ENCODE peak calls at places on chromosomes 2 and 18, in ten cellular contexts. A, J, K, C, Z, V, N, D, U and S are unnamed samples.

GRCh38 chr2:104408266-104408665 is 445.6 kb upstream of the POU3F3 start:
- DNase-seq in V (no peak), Z (no peak), J (no peak), D (no peak), A (no peak), N (no peak), C (no peak), K (no peak), U (no peak), S (no peak)

GRCh38 chr18:48452863-48453323 is 43.7 kb upstream of the ZBTB7C start:
- DNase-seq in V (no peak), U (peak), C (no peak), K (no peak), A (no peak), N (no peak), Z (no peak), D (no peak), J (no peak), S (no peak)

GRCh38 chr2:197708331-197708730 is 3.2 kb downstream of the MARS2 start:
- DNase-seq in K (no peak), Z (no peak), A (no peak), J (no peak), U (no peak), C (no peak), D (no peak), N (peak), V (peak), S (no peak)

GRCh38 chr2:45643095-45643494 is 8.4 kb upstream of the PRKCE start:
- DNase-seq in C (no peak), J (no peak), Z (no peak), N (no peak), A (no peak), V (peak), U (no peak), K (no peak), D (no peak), S (no peak)

GRCh38 chr2:75068546-75068945 is 110.1 kb downstream of the POLE4 start:
- DNase-seq in J (no peak), Z (no peak), N (no peak), K (no peak), A (no peak), U (no peak), V (peak), D (no peak), C (no peak), S (no peak)

GRCh38 chr2:56008661-56009411 is 85.3 kb upstream of the EFEMP1 start:
- DNase-seq in N (peak), Z (peak), A (no peak), V (peak), J (peak), D (peak), K (no peak), C (peak), U (no peak), S (peak)

GRCh38 chr2:136381722-136382633 is 264.0 kb upstream of the CXCR4 start:
- DNase-seq in J (no peak), K (peak), Z (no peak), C (no peak), V (no peak), D (no peak), U (no peak), A (peak), N (no peak), S (no peak)

GRCh38 chr2:24818721-24819167 is 25.5 kb downstream of the CENPO start:
- DNase-seq in J (no peak), K (no peak), U (no peak), C (no peak), Z (no peak), N (no peak), A (peak), V (no peak), D (no peak), S (no peak)

GRCh38 chr2:96839288-96839874 is 4.4 kb downstream of the ANKRD23 start:
- DNase-seq in D (peak), J (no peak), K (peak), U (peak), N (no peak), V (no peak), Z (no peak), A (peak), C (no peak), S (no peak)

GRCh38 chr2:239002960-239003932 is 155.4 kb downstream of the TWIST2 start:
- DNase-seq in Z (peak), V (peak), D (no peak), C (no peak), A (no peak), N (peak), U (peak), K (no peak), J (no peak), S (no peak)

GRCh38 chr2:197613509-197613987 is 61.8 kb downstream of the RFTN2 start:
- DNase-seq in C (no peak), Z (no peak), N (peak), U (no peak), J (no peak), A (no peak), D (no peak), K (no peak), V (peak), S (no peak)

GRCh38 chr2:127324635-127325034 is 30.7 kb upstream of the ERCC3 start:
- DNase-seq in U (peak), N (peak), V (peak), C (no peak), Z (no peak), J (no peak), A (no peak), K (no peak), D (no peak), S (peak)

GRCh38 chr2:188450740-188451480 is 159.2 kb downstream of the GULP1 start:
- DNase-seq in V (no peak), U (no peak), J (no peak), A (no peak), N (peak), C (no peak), K (no peak), Z (no peak), D (no peak), S (peak)

GRCh38 chr2:241895732-241896641 is 26.5 kb downstream of the RTP5 start:
- DNase-seq in C (no peak), U (no peak), A (no peak), V (peak), Z (peak), J (no peak), D (no peak), N (peak), K (peak), S (peak)